ENCODE peak calls at places on chromosome 2, in ten cellular contexts. L is skeletal muscle cell; X is NCI-H69; U is posterior vena cava; R is stimulated activated CD4-positive, alpha-beta T cell treated with anti-CD3 and anti-CD28 coated beads, Interleukin-15, amount 100 ng/mL, for 24 hours; S is endothelial cell of umbilical vein; H is fibroblast of pulmonary artery; V is NCI-H524; E is HS-5; B is SJCRH30. A is an unnamed sample.
A peak's percentile ranks its signal among the peaks of the same experiment; 100 is the strongest.

GRCh38 chr2:30955516-30956132 is 148.4 kb upstream of the CAPN13 start:
- DNase-seq in B (no peak), V (no peak), H (no peak), E (no peak), L (no peak), S (no peak), X (no peak), R (no peak), U (no peak), A (no peak)

GRCh38 chr2:237147317-237147716 is 61.6 kb downstream of the COPS8 start:
- DNase-seq in V (no peak), L (no peak), R (no peak), S (no peak), X (no peak), E (no peak), H (no peak), U (no peak), B (no peak), A (no peak)

GRCh38 chr2:170271340-170271739 is 93.4 kb downstream of the MYO3B start:
- DNase-seq in E (no peak), S (no peak), R (no peak), U (no peak), B (peak; percentile 27), L (no peak), V (peak; percentile 30), H (no peak), X (peak; percentile 89), A (no peak)

GRCh38 chr2:216164087-216164486 is 54.9 kb downstream of the XRCC5 start:
- DNase-seq in V (no peak), U (no peak), E (no peak), L (no peak), S (no peak), B (no peak), X (no peak), H (no peak), R (no peak), A (no peak)

GRCh38 chr2:61353909-61354308 is 117.0 kb downstream of the USP34 start:
- DNase-seq in E (no peak), S (no peak), X (no peak), H (no peak), R (no peak), L (no peak), V (no peak), B (no peak), U (no peak), A (no peak)

GRCh38 chr2:183070942-183071844 is 7.4 kb upstream of the DUSP19 start:
- DNase-seq in E (no peak), U (no peak), B (peak; percentile 11), V (no peak), H (peak; percentile 68), R (peak; percentile 8), S (peak; percentile 61), X (peak; percentile 14), L (no peak), A (peak; percentile 70)

GRCh38 chr2:209411718-209412117 is 12.1 kb upstream of the MAP2 start:
- DNase-seq in E (no peak), V (no peak), R (no peak), U (no peak), B (no peak), X (no peak), S (no peak), L (no peak), H (no peak), A (no peak)

GRCh38 chr2:26577442-26578433 is 63.4 kb downstream of the CIB4 start:
- DNase-seq in R (peak; percentile 77), E (peak; percentile 28), S (peak; percentile 59), H (peak; percentile 66), U (peak; percentile 90), B (peak; percentile 66), L (peak; percentile 4), V (peak; percentile 77), X (peak; percentile 82), A (peak; percentile 69)

GRCh38 chr2:137387044-137387443 is 577.2 kb upstream of the HNMT start:
- DNase-seq in L (no peak), V (peak; percentile 2), B (no peak), R (no peak), H (no peak), S (no peak), E (no peak), X (no peak), U (no peak), A (no peak)

GRCh38 chr2:9690252-9690651 is 59.5 kb upstream of the YWHAQ start:
- DNase-seq in X (peak; percentile 26), S (no peak), E (no peak), H (no peak), V (peak; percentile 66), L (peak; percentile 86), B (peak; percentile 45), R (no peak), U (peak; percentile 79), A (no peak)

GRCh38 chr2:47190188-47190818 is 35.2 kb upstream of the STPG4 start:
- DNase-seq in H (peak; percentile 42), V (no peak), L (no peak), X (peak; percentile 19), E (no peak), B (no peak), R (no peak), S (peak; percentile 46), U (no peak), A (peak; percentile 89)

GRCh38 chr2:187545238-187545751 is 8.9 kb downstream of the TFPI start:
- DNase-seq in H (peak; percentile 71), R (no peak), L (no peak), U (no peak), E (no peak), X (no peak), S (peak; percentile 64), B (no peak), V (no peak), A (no peak)

A was measured in EH.